ENCODE peak calls at places on chromosomes 5 and 9, in nine cellular contexts. N, B, S, V, Y, P, W, M and U are unnamed samples.

GRCh38 chr5:181198905-181199519 is 6.0 kb downstream of the TRIM7 start:
- DNase-seq in V (no peak), Y (no peak), B (no peak), W (no peak), M (no peak), P (no peak), S (no peak), N (no peak), U (no peak)

GRCh38 chr9:70052768-70053167 is 9.1 kb downstream of the MAMDC2 start:
- DNase-seq in S (no peak), B (no peak), V (no peak), Y (no peak), W (no peak), N (no peak), P (no peak), M (no peak), U (no peak)

GRCh38 chr9:91714020-91714721 is 235.9 kb downstream of the ROR2 start:
- DNase-seq in Y (peak), N (peak), S (peak), V (peak), P (peak), M (peak), B (peak), W (no peak), U (no peak)

GRCh38 chr9:5375790-5376477 is 36.3 kb upstream of the RLN1 start:
- DNase-seq in Y (no peak), M (no peak), V (no peak), S (no peak), N (no peak), B (no peak), P (no peak), W (no peak), U (no peak)

GRCh38 chr5:151556808-151557207 is 34.3 kb downstream of the FAT2 start:
- DNase-seq in N (no peak), W (no peak), P (no peak), V (no peak), B (no peak), M (no peak), Y (no peak), S (no peak), U (no peak)

GRCh38 chr5:171496431-171496830 is 77.0 kb downstream of the FGF18 start:
- DNase-seq in M (no peak), V (no peak), P (no peak), N (no peak), S (no peak), Y (no peak), B (no peak), W (no peak), U (no peak)

GRCh38 chr9:134551657-134552348 is 89.8 kb upstream of the COL5A1 start:
- DNase-seq in S (no peak), B (no peak), N (peak), V (no peak), M (no peak), W (no peak), P (peak), Y (peak), U (peak)

GRCh38 chr5:180101451-180102105 is 30.0 kb upstream of the RNF130 start:
- DNase-seq in Y (peak), V (no peak), B (no peak), N (no peak), M (no peak), P (no peak), W (no peak), S (no peak), U (no peak)